ENCODE peak calls at places on chromosomes 6 and 20, in four cellular contexts. W is GM12878, K is K562, R is H1. P is an unnamed sample.

GRCh38 chr20:4720121-4720976 is 1.4 kb upstream of the PRND start:
- DNase-seq in W (peak; percentile 71), K (peak; percentile 76), R (peak; percentile 38), P (peak; percentile 86)

GRCh38 chr20:23135449-23136447 is 49.6 kb upstream of the CD93 start:
- DNase-seq in W (no peak), K (no peak), R (no peak), P (no peak)

GRCh38 chr6:41872102-41872602 is 23.0 kb downstream of the USP49 start:
- DNase-seq in W (no peak), K (no peak), R (no peak), P (no peak)

GRCh38 chr20:46178891-46179290 is 60.8 kb downstream of the CD40 start:
- DNase-seq in W (no peak), K (no peak), R (no peak), P (no peak)

GRCh38 chr6:33481192-33481591 is 26.8 kb downstream of the ZBTB9 start:
- DNase-seq in W (no peak), K (no peak), R (no peak), P (no peak)

GRCh38 chr20:44003609-44004008 is 89.0 kb downstream of the TOX2 start:
- DNase-seq in W (no peak), K (no peak), R (no peak), P (no peak)

GRCh38 chr20:58078741-58079522 is 149.5 kb downstream of the ANKRD60 start:
- DNase-seq in W (no peak), K (no peak), R (no peak), P (no peak)

GRCh38 chr6:50820590-50821234 is 2.0 kb downstream of the TFAP2B start:
- DNase-seq in W (no peak), K (no peak), R (no peak), P (no peak)

GRCh38 chr20:24736131-24736843 is 212.8 kb upstream of the CST7 start:
- DNase-seq in W (no peak), K (no peak), R (no peak), P (no peak)

GRCh38 chr6:135995160-135995898 is 143.8 kb downstream of the PDE7B start:
- DNase-seq in W (no peak), K (no peak), R (no peak), P (no peak)

GRCh38 chr6:141403827-141404226 is 728.9 kb upstream of the GJE1 start:
- DNase-seq in W (no peak), K (no peak), R (no peak), P (no peak)

GRCh38 chr6:43107344-43108062 is 31.4 kb downstream of the PTK7 start:
- DNase-seq in W (no peak), K (no peak), R (no peak), P (no peak)

GRCh38 chr6:8446391-8446790 is 11.0 kb upstream of the SLC35B3 start:
- DNase-seq in W (no peak), K (no peak), R (no peak), P (no peak)

GRCh38 chr20:48691523-48691922 is 136.3 kb downstream of the PREX1 start:
- DNase-seq in W (no peak), K (no peak), R (no peak), P (no peak)

GRCh38 chr20:3021777-3022176 is 21.6 kb upstream of the GNRH2 start:
- DNase-seq in W (no peak), K (no peak), R (no peak), P (no peak)

GRCh38 chr6:3977875-3978711 is 100.8 kb downstream of the FAM217A start:
- DNase-seq in W (peak; percentile 38), K (peak; percentile 53), R (no peak), P (no peak)

GRCh38 chr6:21708181-21708580 is 114.6 kb downstream of the SOX4 start:
- DNase-seq in W (no peak), K (no peak), R (no peak), P (no peak)

GRCh38 chr6:160276126-160276525 is 17.5 kb upstream of the SLC22A2 start:
- DNase-seq in W (no peak), K (no peak), R (no peak), P (no peak)

GRCh38 chr6:116586276-116586675 is 15.0 kb downstream of the RWDD1 start:
- DNase-seq in W (no peak), K (no peak), R (no peak), P (no peak)

GRCh38 chr20:41631826-41632225 is 13.6 kb upstream of the CHD6 start:
- DNase-seq in W (no peak), K (no peak), R (no peak), P (no peak)

GRCh38 chr6:2961491-2961890 is 9.9 kb downstream of the SERPINB6 start:
- DNase-seq in W (no peak), K (no peak), R (no peak), P (no peak)

GRCh38 chr20:47825011-47825762 is 39.9 kb upstream of the SULF2 start:
- DNase-seq in W (no peak), K (no peak), R (no peak), P (no peak)

GRCh38 chr6:45432944-45433343 is 55.2 kb upstream of the SUPT3H start:
- DNase-seq in W (no peak), K (no peak), R (no peak), P (no peak)

GRCh38 chr6:74638467-74638866 is 567.4 kb downstream of the COL12A1 start:
- DNase-seq in W (no peak), K (no peak), R (no peak), P (no peak)

GRCh38 chr6:56916849-56917551 is 37.9 kb upstream of the BEND6 start:
- DNase-seq in W (no peak), K (no peak), R (no peak), P (peak; percentile 21)

GRCh38 chr20:59663513-59663890 is 59.2 kb downstream of the PHACTR3 start:
- DNase-seq in W (no peak), K (no peak), R (no peak), P (no peak)

GRCh38 chr6:163766936-163767335 is 352.4 kb downstream of the QKI start:
- DNase-seq in W (no peak), K (no peak), R (no peak), P (no peak)

GRCh38 chr20:18721716-18722115 is 91.9 kb upstream of the SCP2D1 start:
- DNase-seq in W (no peak), K (no peak), R (no peak), P (no peak)

GRCh38 chr6:39362487-39362865 is 40.0 kb upstream of the KCNK16 start:
- DNase-seq in W (no peak), K (peak; percentile 27), R (no peak), P (peak; percentile 50)

GRCh38 chr20:15924556-15924955 is 648.7 kb downstream of the KIF16B start:
- DNase-seq in W (no peak), K (no peak), R (no peak), P (no peak)

GRCh38 chr20:34806255-34806654 is 19.2 kb downstream of the NCOA6 start:
- DNase-seq in W (no peak), K (no peak), R (no peak), P (no peak)

GRCh38 chr6:28522594-28523557 is 2.8 kb upstream of the GPX5 start:
- DNase-seq in W (no peak), K (peak; percentile 38), R (no peak), P (no peak)

GRCh38 chr20:32327087-32327681 is 30.9 kb upstream of the ASXL1 start:
- DNase-seq in W (no peak), K (no peak), R (no peak), P (no peak)

GRCh38 chr6:34319471-34319885 is 70.7 kb upstream of the SMIM29 start:
- DNase-seq in W (no peak), K (no peak), R (no peak), P (no peak)

GRCh38 chr6:166420351-166420750 is 37.6 kb upstream of the MPC1 start:
- DNase-seq in W (no peak), K (no peak), R (no peak), P (no peak)
- TF ChIP-seq NRF1 in W (no peak), K (no peak), R (no peak), P (no peak)

GRCh38 chr20:52937701-52938100 is 34.5 kb upstream of the TSHZ2 start:
- DNase-seq in W (no peak), K (no peak), R (no peak), P (no peak)

GRCh38 chr20:52941803-52942202 is 30.4 kb upstream of the TSHZ2 start:
- DNase-seq in W (no peak), K (no peak), R (no peak), P (no peak)

GRCh38 chr20:52933867-52934266 is 38.3 kb upstream of the TSHZ2 start:
- DNase-seq in W (no peak), K (no peak), R (no peak), P (no peak)

GRCh38 chr20:52936368-52936986 is 35.7 kb upstream of the TSHZ2 start:
- DNase-seq in W (no peak), K (no peak), R (no peak), P (no peak)
- TF ChIP-seq NRF1 in W (no peak), K (no peak), R (no peak), P (no peak)

GRCh38 chr6:169851641-169852503 is 100.5 kb downstream of the ERMARD start:
- DNase-seq in W (no peak), K (no peak), R (no peak), P (no peak)
- TF ChIP-seq NRF1 in W (no peak), K (no peak), R (no peak), P (no peak)

DNA sequence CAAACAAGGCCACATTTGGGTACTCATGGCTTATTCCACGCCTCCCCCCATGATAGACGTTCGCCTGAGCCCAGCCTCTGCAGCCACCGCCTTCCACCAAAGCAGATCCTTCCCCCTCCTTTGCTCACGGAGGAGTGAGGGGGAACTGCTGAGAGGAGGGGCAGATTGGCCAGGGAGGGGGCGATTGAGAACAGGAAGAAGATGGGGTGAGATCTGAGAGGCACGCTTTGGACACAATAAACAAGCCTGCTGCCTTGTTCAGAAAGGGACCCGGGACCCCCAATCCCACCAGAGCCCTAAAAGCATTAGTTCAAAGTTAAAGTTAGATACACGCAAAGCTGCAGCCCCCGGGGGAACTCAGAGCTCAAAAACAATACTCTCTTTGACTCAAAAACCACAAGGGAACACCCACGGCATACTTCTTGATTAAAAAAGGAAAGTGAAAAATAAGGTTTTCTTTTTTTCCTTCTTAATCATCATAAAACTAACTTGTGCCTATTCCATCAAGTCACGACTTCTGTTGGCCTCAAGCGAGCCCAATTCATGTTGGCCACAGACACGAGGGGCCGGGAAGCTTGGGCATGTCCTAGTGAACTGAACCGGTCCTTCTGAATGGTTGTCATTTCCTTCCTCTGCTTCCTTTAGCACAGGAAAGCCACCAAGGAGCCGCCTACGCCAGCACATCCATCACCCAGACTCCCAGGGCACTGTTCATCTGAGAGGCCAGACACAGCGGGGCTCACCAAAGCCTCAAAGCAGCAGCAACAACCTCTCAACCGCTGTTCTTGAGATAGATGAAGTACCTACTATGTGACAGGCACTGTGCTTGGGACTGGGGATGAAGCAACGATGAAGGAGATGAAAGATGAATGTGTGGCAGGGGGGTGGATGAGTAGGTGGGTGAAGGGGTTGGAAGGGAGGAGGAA is 44.7 kb downstream of the NFATC2 start:
- DNase-seq in W (peak; percentile 26), K (no peak), R (no peak), P (no peak)
- TF ChIP-seq NRF1 in W (no peak), K (no peak), R (no peak), P (no peak)

GRCh38 chr6:129923520-129923919 is 62.4 kb upstream of the TMEM244 start:
- DNase-seq in W (no peak), K (no peak), R (no peak), P (no peak)

GRCh38 chr6:129932321-129932720 is 71.2 kb upstream of the TMEM244 start:
- DNase-seq in W (no peak), K (no peak), R (no peak), P (no peak)

DNA sequence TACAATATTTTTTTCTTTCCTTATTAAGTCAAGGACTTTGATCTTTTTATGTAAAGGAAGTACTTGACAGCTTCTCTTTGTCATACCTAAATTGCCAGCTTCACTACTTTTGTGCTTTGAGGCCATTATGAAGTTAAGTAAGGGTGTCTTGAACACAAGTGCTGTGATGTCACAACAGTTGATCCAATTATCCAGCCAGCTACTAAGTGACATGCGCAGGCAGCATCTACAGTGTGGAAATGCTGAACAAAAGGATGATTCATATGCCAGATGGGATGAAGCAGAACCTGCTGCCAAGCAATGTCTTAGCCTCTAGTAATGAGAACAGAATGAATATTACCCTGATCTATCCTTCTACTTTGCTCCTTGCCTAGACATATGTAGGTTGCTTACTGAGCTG is 68.3 kb upstream of the TMEM244 start:
- DNase-seq in W (no peak), K (no peak), R (no peak), P (no peak)
- TF ChIP-seq NRF1 in W (no peak), K (peak; percentile 73), R (no peak), P (peak; percentile 73)

P was measured in SK-N-SH.